ENCODE peak calls at places on chromosome 13, in five cellular contexts. One of them, this sample, is unnamed.

GRCh38 chr13:73803997-73804396 is 330.2 kb downstream of the KLF12 start:
- DNase-seq in GM12878: no peak
- DNase-seq in HepG2: no peak
- DNase-seq in H1: no peak
- DNase-seq in K562: no peak
- DNase-seq in this sample: no peak

GRCh38 chr13:79867248-79867647 is 386.3 kb downstream of the NDFIP2 start:
- DNase-seq in GM12878: no peak
- DNase-seq in HepG2: no peak
- DNase-seq in H1: no peak
- DNase-seq in K562: no peak
- DNase-seq in this sample: no peak

GRCh38 chr13:97018029-97018819 is 23.9 kb upstream of the OXGR1 start:
- DNase-seq in GM12878: no peak
- DNase-seq in K562: peak; percentile 56
- DNase-seq in HepG2: peak; percentile 36
- DNase-seq in H1: peak; percentile 58
- DNase-seq in this sample: peak; percentile 41

GRCh38 chr13:111393221-111393790 is 72.9 kb downstream of the TEX29 start:
- DNase-seq in H1: no peak
- DNase-seq in K562: no peak
- DNase-seq in GM12878: no peak
- DNase-seq in HepG2: no peak
- DNase-seq in this sample: no peak

GRCh38 chr13:98500963-98501421 is 75.9 kb downstream of the STK24 start:
- DNase-seq in H1: no peak
- DNase-seq in GM12878: peak; percentile 57
- DNase-seq in HepG2: no peak
- DNase-seq in K562: no peak
- DNase-seq in this sample: no peak

GRCh38 chr13:50914848-50915247 is 5.3 kb downstream of the RNASEH2B start:
- DNase-seq in K562: no peak
- DNase-seq in HepG2: no peak
- DNase-seq in GM12878: no peak
- DNase-seq in H1: no peak
- DNase-seq in this sample: no peak

GRCh38 chr13:30157616-30157993 is 149.7 kb downstream of the KATNAL1 start:
- DNase-seq in H1: no peak
- DNase-seq in K562: no peak
- DNase-seq in HepG2: no peak
- DNase-seq in GM12878: peak; percentile 65
- DNase-seq in this sample: no peak

GRCh38 chr13:105991622-105992254 is 543.7 kb downstream of the EFNB2 start:
- DNase-seq in HepG2: no peak
- DNase-seq in GM12878: no peak
- DNase-seq in K562: no peak
- DNase-seq in H1: no peak
- DNase-seq in this sample: no peak

GRCh38 chr13:82962422-82962821 is 919.9 kb downstream of the SLITRK1 start:
- DNase-seq in H1: no peak
- DNase-seq in GM12878: no peak
- DNase-seq in K562: peak; percentile 13
- DNase-seq in HepG2: no peak
- DNase-seq in this sample: no peak

GRCh38 chr13:106986687-106987434 is 418.9 kb upstream of the ARGLU1 start:
- DNase-seq in H1: no peak
- DNase-seq in K562: no peak
- DNase-seq in GM12878: no peak
- DNase-seq in HepG2: peak; percentile 14
- DNase-seq in this sample: no peak

GRCh38 chr13:18212873-18213272 is 968.8 kb downstream of the TUBA3C start:
- DNase-seq in HepG2: peak; percentile 5
- DNase-seq in K562: no peak
- DNase-seq in H1: no peak
- DNase-seq in GM12878: no peak
- DNase-seq in this sample: no peak

GRCh38 chr13:88246239-88246638 is 575.1 kb downstream of the SLITRK5 start:
- DNase-seq in H1: no peak
- DNase-seq in HepG2: no peak
- DNase-seq in GM12878: no peak
- DNase-seq in K562: no peak
- DNase-seq in this sample: no peak

GRCh38 chr13:29573190-29573589 is 22.3 kb downstream of the SLC7A1 start:
- DNase-seq in HepG2: no peak
- DNase-seq in GM12878: no peak
- DNase-seq in K562: no peak
- DNase-seq in H1: no peak
- DNase-seq in this sample: no peak

GRCh38 chr13:69947577-69947976 is 160.0 kb upstream of the ATXN8OS start:
- DNase-seq in H1: no peak
- DNase-seq in GM12878: no peak
- DNase-seq in HepG2: no peak
- DNase-seq in K562: no peak
- DNase-seq in this sample: no peak

GRCh38 chr13:92225861-92226260 is 827.4 kb downstream of the GPC5 start:
- DNase-seq in HepG2: no peak
- DNase-seq in H1: no peak
- DNase-seq in GM12878: no peak
- DNase-seq in K562: no peak
- DNase-seq in this sample: no peak

GRCh38 chr13:94849254-94849653 is 136.9 kb upstream of the SOX21 start:
- DNase-seq in GM12878: no peak
- DNase-seq in HepG2: no peak
- DNase-seq in H1: no peak
- DNase-seq in K562: no peak
- DNase-seq in this sample: no peak

GRCh38 chr13:44231786-44232516 is 141.7 kb upstream of the SERP2 start:
- DNase-seq in GM12878: no peak
- DNase-seq in HepG2: peak; percentile 46
- DNase-seq in K562: no peak
- DNase-seq in H1: peak; percentile 62
- DNase-seq in this sample: no peak

GRCh38 chr13:110388141-110388943 is 81.3 kb downstream of the COL4A2 start:
- DNase-seq in H1: no peak
- DNase-seq in K562: no peak
- DNase-seq in GM12878: no peak
- DNase-seq in HepG2: no peak
- DNase-seq in this sample: peak; percentile 47

GRCh38 chr13:36706755-36707154 is 32.9 kb downstream of the SERTM1 start:
- DNase-seq in H1: no peak
- DNase-seq in K562: no peak
- DNase-seq in GM12878: no peak
- DNase-seq in HepG2: no peak
- DNase-seq in this sample: no peak

GRCh38 chr13:71801781-71802180 is 65.2 kb downstream of the DACH1 start:
- DNase-seq in GM12878: no peak
- DNase-seq in HepG2: no peak
- DNase-seq in K562: no peak
- DNase-seq in H1: no peak
- DNase-seq in this sample: peak; percentile 61

GRCh38 chr13:50842711-50843255 is 709 bp downstream of the DLEU7 start:
- DNase-seq in GM12878: no peak
- DNase-seq in K562: no peak
- DNase-seq in HepG2: no peak
- DNase-seq in H1: peak; percentile 67
- DNase-seq in this sample: no peak

GRCh38 chr13:32511482-32511881 is 27.1 kb downstream of the N4BP2L2 start:
- DNase-seq in H1: no peak
- DNase-seq in HepG2: no peak
- DNase-seq in K562: no peak
- DNase-seq in GM12878: no peak
- DNase-seq in this sample: peak; percentile 36

GRCh38 chr13:32515246-32515645 is 23.3 kb downstream of the N4BP2L2 start:
- DNase-seq in H1: no peak
- DNase-seq in K562: no peak
- DNase-seq in HepG2: no peak
- DNase-seq in GM12878: no peak
- DNase-seq in this sample: no peak
- TF ChIP-seq TAF1 in H1: no peak
- TF ChIP-seq TAF1 in K562: no peak
- TF ChIP-seq TAF1 in HepG2: no peak
- TF ChIP-seq TAF1 in GM12878: no peak
- TF ChIP-seq TAF1 in this sample: no peak

DNA sequence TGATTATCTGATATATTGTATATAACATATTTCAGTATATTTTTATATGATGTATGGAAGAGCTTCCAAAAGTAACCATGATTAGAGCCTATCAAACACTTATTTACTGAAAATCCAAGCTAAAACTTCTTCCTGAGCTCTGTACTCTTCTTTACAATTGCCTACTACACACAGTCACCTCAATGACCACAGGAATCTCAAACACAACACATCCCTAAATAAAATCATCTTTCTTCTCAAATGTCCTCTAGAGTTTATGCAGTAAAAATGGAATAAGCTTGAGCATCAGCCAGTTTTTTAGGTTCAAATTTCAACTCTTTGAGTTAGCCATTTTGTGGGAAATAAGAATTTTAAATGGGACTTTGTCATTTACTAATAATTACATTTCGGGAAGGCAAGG is 102.6 kb upstream of the FNDC3A start:
- DNase-seq in GM12878: no peak
- DNase-seq in H1: no peak
- DNase-seq in HepG2: no peak
- DNase-seq in K562: no peak
- DNase-seq in this sample: no peak
- H3K4me3 ChIP-seq in GM12878: no peak overlapping the region
- H3K4me3 ChIP-seq in H1: peak overlapping the region; percentile 1
- H3K4me3 ChIP-seq in HepG2: no peak overlapping the region
- H3K4me3 ChIP-seq in K562: no peak overlapping the region
- H3K4me3 ChIP-seq in this sample: no peak overlapping the region

DNA sequence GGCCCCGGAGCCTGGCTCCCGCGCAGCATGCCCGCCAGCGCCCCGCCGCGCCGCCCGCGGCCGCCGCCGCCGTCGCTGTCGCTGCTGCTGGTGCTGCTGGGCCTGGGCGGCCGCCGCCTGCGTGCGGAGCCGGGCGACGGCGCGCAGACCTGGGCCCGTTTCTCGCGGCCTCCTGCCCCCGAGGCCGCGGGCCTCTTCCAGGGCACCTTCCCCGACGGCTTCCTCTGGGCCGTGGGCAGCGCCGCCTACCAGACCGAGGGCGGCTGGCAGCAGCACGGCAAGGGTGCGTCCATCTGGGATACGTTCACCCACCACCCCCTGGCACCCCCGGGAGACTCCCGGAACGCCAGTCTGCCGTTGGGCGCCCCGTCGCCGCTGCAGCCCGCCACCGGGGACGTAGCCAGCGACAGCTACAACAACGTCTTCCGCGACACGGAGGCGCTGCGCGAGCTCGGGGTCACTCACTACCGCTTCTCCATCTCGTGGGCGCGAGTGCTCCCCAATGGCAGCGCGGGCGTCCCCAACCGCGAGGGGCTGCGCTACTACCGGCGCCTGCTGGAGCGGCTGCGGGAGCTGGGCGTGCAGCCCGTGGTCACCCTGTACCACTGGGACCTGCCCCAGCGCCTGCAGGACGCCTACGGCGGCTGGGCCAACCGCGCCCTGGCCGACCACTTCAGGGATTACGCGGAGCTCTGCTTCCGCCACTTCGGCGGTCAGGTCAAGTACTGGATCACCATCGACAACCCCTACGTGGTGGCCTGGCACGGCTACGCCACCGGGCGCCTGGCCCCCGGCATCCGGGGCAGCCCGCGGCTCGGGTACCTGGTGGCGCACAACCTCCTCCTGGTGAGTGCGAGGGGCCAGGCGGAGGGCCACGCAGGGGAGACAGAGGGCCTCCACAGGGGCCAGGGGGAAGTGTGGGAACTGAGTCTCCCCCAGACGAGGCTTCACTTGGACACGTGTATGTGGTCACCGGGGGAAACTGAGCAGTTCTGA is at the start of gene KL:
- DNase-seq in HepG2: no peak
- DNase-seq in H1: peak; percentile 72
- DNase-seq in GM12878: no peak
- DNase-seq in K562: no peak
- DNase-seq in this sample: peak; percentile 79
- TF ChIP-seq TAF1 in HepG2: no peak
- TF ChIP-seq TAF1 in H1: no peak
- TF ChIP-seq TAF1 in GM12878: no peak
- TF ChIP-seq TAF1 in K562: no peak
- TF ChIP-seq TAF1 in this sample: no peak

GRCh38 chr13:41005709-41006108 is 13.4 kb downstream of the ELF1 start:
- DNase-seq in H1: no peak
- DNase-seq in HepG2: no peak
- DNase-seq in K562: no peak
- DNase-seq in GM12878: no peak
- DNase-seq in this sample: no peak
- H3K4me3 ChIP-seq in H1: no peak overlapping the region
- H3K4me3 ChIP-seq in HepG2: no peak overlapping the region
- H3K4me3 ChIP-seq in K562: no peak overlapping the region
- H3K4me3 ChIP-seq in GM12878: peak overlapping the region; percentile 13
- H3K4me3 ChIP-seq in this sample: no peak overlapping the region

GRCh38 chr13:45352031-45352430 is 11.0 kb upstream of the TPT1 start:
- DNase-seq in K562: no peak
- DNase-seq in GM12878: no peak
- DNase-seq in HepG2: no peak
- DNase-seq in H1: no peak
- DNase-seq in this sample: no peak

GRCh38 chr13:45353895-45354294 is 12.9 kb upstream of the TPT1 start:
- DNase-seq in GM12878: no peak
- DNase-seq in HepG2: no peak
- DNase-seq in H1: no peak
- DNase-seq in K562: no peak
- DNase-seq in this sample: no peak

GRCh38 chr13:45350152-45350551 is 9.2 kb upstream of the TPT1 start:
- DNase-seq in H1: no peak
- DNase-seq in GM12878: no peak
- DNase-seq in HepG2: no peak
- DNase-seq in K562: no peak
- DNase-seq in this sample: no peak

GRCh38 chr13:45349438-45349837 is 8.5 kb upstream of the TPT1 start:
- DNase-seq in K562: no peak
- DNase-seq in HepG2: no peak
- DNase-seq in GM12878: no peak
- DNase-seq in H1: no peak
- DNase-seq in this sample: no peak
- TF ChIP-seq TAF1 in K562: no peak
- TF ChIP-seq TAF1 in HepG2: no peak
- TF ChIP-seq TAF1 in GM12878: no peak
- TF ChIP-seq TAF1 in H1: no peak
- TF ChIP-seq TAF1 in this sample: no peak

GRCh38 chr13:39818953-39819352 is 163.5 kb downstream of the COG6 start:
- DNase-seq in H1: no peak
- DNase-seq in K562: no peak
- DNase-seq in HepG2: no peak
- DNase-seq in GM12878: no peak
- DNase-seq in this sample: no peak

GRCh38 chr13:39820606-39821005 is 165.1 kb downstream of the COG6 start:
- DNase-seq in H1: no peak
- DNase-seq in GM12878: no peak
- DNase-seq in K562: no peak
- DNase-seq in HepG2: no peak
- DNase-seq in this sample: no peak

GRCh38 chr13:39822437-39822836 is 167.0 kb downstream of the COG6 start:
- DNase-seq in H1: no peak
- DNase-seq in K562: no peak
- DNase-seq in GM12878: no peak
- DNase-seq in HepG2: no peak
- DNase-seq in this sample: no peak

GRCh38 chr13:39823063-39823713 is 167.7 kb downstream of the COG6 start:
- DNase-seq in H1: no peak
- DNase-seq in GM12878: no peak
- DNase-seq in K562: no peak
- DNase-seq in HepG2: no peak
- DNase-seq in this sample: no peak

GRCh38 chr13:39821977-39822376 is 166.5 kb downstream of the COG6 start:
- DNase-seq in K562: no peak
- DNase-seq in HepG2: no peak
- DNase-seq in H1: no peak
- DNase-seq in GM12878: no peak
- DNase-seq in this sample: no peak
- H3K4me3 ChIP-seq in K562: no peak overlapping the region
- H3K4me3 ChIP-seq in HepG2: no peak overlapping the region
- H3K4me3 ChIP-seq in H1: no peak overlapping the region
- H3K4me3 ChIP-seq in GM12878: no peak overlapping the region
- H3K4me3 ChIP-seq in this sample: no peak overlapping the region

This sample was measured in SK-N-SH.